ENCODE peak calls at places on chromosomes 3 and 15, in nine cellular contexts. One of them, this sample, is unnamed.

GRCh38 chr3:152350139-152350538 is 81.4 kb downstream of the MBNL1 start:
- DNase-seq in NCI-H524: no peak
- DNase-seq in A549: no peak
- DNase-seq in osteocyte: no peak
- DNase-seq in T-cell: no peak
- DNase-seq in NCI-H1048: no peak
- DNase-seq in HS-27A: no peak
- DNase-seq in stimulated activated CD4-positive, alpha-beta T cell treated with anti-CD3 and anti-CD28 coated beads, Interleukin-12 subunit alpha, Interleukin-12 subunit beta, amount 100 ng/mL, for 4 hours: no peak
- DNase-seq in HT-29: no peak
- DNase-seq in this sample: no peak

GRCh38 chr15:79682285-79682684 is 214.5 kb downstream of the MTHFS start:
- DNase-seq in stimulated activated CD4-positive, alpha-beta T cell treated with anti-CD3 and anti-CD28 coated beads, Interleukin-12 subunit alpha, Interleukin-12 subunit beta, amount 100 ng/mL, for 4 hours: no peak
- DNase-seq in HT-29: no peak
- DNase-seq in NCI-H524: no peak
- DNase-seq in NCI-H1048: no peak
- DNase-seq in T-cell: no peak
- DNase-seq in osteocyte: no peak
- DNase-seq in HS-27A: peak
- DNase-seq in A549: peak
- DNase-seq in this sample: no peak

GRCh38 chr3:52714335-52715302 is 8.7 kb downstream of the SPCS1 start:
- DNase-seq in stimulated activated CD4-positive, alpha-beta T cell treated with anti-CD3 and anti-CD28 coated beads, Interleukin-12 subunit alpha, Interleukin-12 subunit beta, amount 100 ng/mL, for 4 hours: no peak
- DNase-seq in NCI-H1048: no peak
- DNase-seq in A549: no peak
- DNase-seq in HS-27A: no peak
- DNase-seq in osteocyte: no peak
- DNase-seq in NCI-H524: no peak
- DNase-seq in HT-29: no peak
- DNase-seq in T-cell: no peak
- DNase-seq in this sample: no peak

GRCh38 chr15:52256366-52256765 is 39.2 kb downstream of the MYO5C start:
- DNase-seq in A549: peak
- DNase-seq in HS-27A: peak
- DNase-seq in osteocyte: no peak
- DNase-seq in NCI-H524: peak
- DNase-seq in HT-29: peak
- DNase-seq in T-cell: peak
- DNase-seq in stimulated activated CD4-positive, alpha-beta T cell treated with anti-CD3 and anti-CD28 coated beads, Interleukin-12 subunit alpha, Interleukin-12 subunit beta, amount 100 ng/mL, for 4 hours: peak
- DNase-seq in NCI-H1048: no peak
- DNase-seq in this sample: peak

GRCh38 chr15:67193223-67194009 is 61.0 kb downstream of the AAGAB start:
- DNase-seq in HT-29: no peak
- DNase-seq in stimulated activated CD4-positive, alpha-beta T cell treated with anti-CD3 and anti-CD28 coated beads, Interleukin-12 subunit alpha, Interleukin-12 subunit beta, amount 100 ng/mL, for 4 hours: no peak
- DNase-seq in T-cell: no peak
- DNase-seq in osteocyte: no peak
- DNase-seq in HS-27A: no peak
- DNase-seq in A549: no peak
- DNase-seq in NCI-H1048: no peak
- DNase-seq in NCI-H524: no peak
- DNase-seq in this sample: no peak

GRCh38 chr15:34107315-34107714 is 5.4 kb downstream of the PGBD4 start:
- DNase-seq in T-cell: no peak
- DNase-seq in stimulated activated CD4-positive, alpha-beta T cell treated with anti-CD3 and anti-CD28 coated beads, Interleukin-12 subunit alpha, Interleukin-12 subunit beta, amount 100 ng/mL, for 4 hours: no peak
- DNase-seq in osteocyte: no peak
- DNase-seq in A549: no peak
- DNase-seq in HT-29: no peak
- DNase-seq in NCI-H1048: no peak
- DNase-seq in NCI-H524: no peak
- DNase-seq in HS-27A: no peak
- DNase-seq in this sample: no peak

GRCh38 chr3:187616307-187616939 is 53.8 kb downstream of the SST start:
- DNase-seq in A549: peak
- DNase-seq in osteocyte: no peak
- DNase-seq in NCI-H524: peak
- DNase-seq in HT-29: peak
- DNase-seq in NCI-H1048: peak
- DNase-seq in stimulated activated CD4-positive, alpha-beta T cell treated with anti-CD3 and anti-CD28 coated beads, Interleukin-12 subunit alpha, Interleukin-12 subunit beta, amount 100 ng/mL, for 4 hours: peak
- DNase-seq in HS-27A: peak
- DNase-seq in T-cell: peak
- DNase-seq in this sample: peak

GRCh38 chr3:190269096-190269495 is 53.1 kb downstream of the CLDN1 start:
- DNase-seq in NCI-H1048: no peak
- DNase-seq in T-cell: no peak
- DNase-seq in stimulated activated CD4-positive, alpha-beta T cell treated with anti-CD3 and anti-CD28 coated beads, Interleukin-12 subunit alpha, Interleukin-12 subunit beta, amount 100 ng/mL, for 4 hours: no peak
- DNase-seq in NCI-H524: no peak
- DNase-seq in osteocyte: no peak
- DNase-seq in A549: no peak
- DNase-seq in HS-27A: no peak
- DNase-seq in HT-29: no peak
- DNase-seq in this sample: no peak

GRCh38 chr3:171972965-171973364 is 66.4 kb upstream of the FNDC3B start:
- DNase-seq in osteocyte: no peak
- DNase-seq in A549: no peak
- DNase-seq in NCI-H1048: no peak
- DNase-seq in HT-29: no peak
- DNase-seq in stimulated activated CD4-positive, alpha-beta T cell treated with anti-CD3 and anti-CD28 coated beads, Interleukin-12 subunit alpha, Interleukin-12 subunit beta, amount 100 ng/mL, for 4 hours: no peak
- DNase-seq in HS-27A: no peak
- DNase-seq in T-cell: no peak
- DNase-seq in NCI-H524: no peak
- DNase-seq in this sample: no peak

GRCh38 chr3:187040637-187041361 is 98.5 kb downstream of the RPL39L start:
- DNase-seq in NCI-H524: no peak
- DNase-seq in HS-27A: no peak
- DNase-seq in stimulated activated CD4-positive, alpha-beta T cell treated with anti-CD3 and anti-CD28 coated beads, Interleukin-12 subunit alpha, Interleukin-12 subunit beta, amount 100 ng/mL, for 4 hours: no peak
- DNase-seq in osteocyte: no peak
- DNase-seq in NCI-H1048: no peak
- DNase-seq in T-cell: no peak
- DNase-seq in HT-29: no peak
- DNase-seq in A549: no peak
- DNase-seq in this sample: peak

GRCh38 chr3:159236306-159236705 is 434.5 kb downstream of the MFSD1 start:
- DNase-seq in HS-27A: no peak
- DNase-seq in stimulated activated CD4-positive, alpha-beta T cell treated with anti-CD3 and anti-CD28 coated beads, Interleukin-12 subunit alpha, Interleukin-12 subunit beta, amount 100 ng/mL, for 4 hours: no peak
- DNase-seq in NCI-H1048: no peak
- DNase-seq in A549: no peak
- DNase-seq in NCI-H524: no peak
- DNase-seq in T-cell: no peak
- DNase-seq in HT-29: no peak
- DNase-seq in osteocyte: no peak
- DNase-seq in this sample: no peak

This sample was measured in H54.